ENCODE peak calls at places on chromosomes 4 and X, in five cellular contexts. W, S, Q, B and M are unnamed samples.

GRCh38 chr4:184978211-184978610 is 40.1 kb upstream of the HELT start:
- DNase-seq in B (no peak), Q (no peak), W (no peak), S (no peak), M (no peak)

GRCh38 chr4:128858875-128859696 is 49.6 kb downstream of the JADE1 start:
- DNase-seq in B (no peak), W (no peak), Q (no peak), S (no peak), M (no peak)

GRCh38 chr4:155423671-155424070 is 46.9 kb upstream of the MAP9 start:
- DNase-seq in B (no peak), Q (no peak), S (no peak), W (no peak), M (no peak)

GRCh38 chr4:156538210-156538609 is 433.4 kb downstream of the PDGFC start:
- DNase-seq in W (no peak), B (no peak), Q (no peak), S (no peak), M (no peak)

GRCh38 chrX:69060631-69061408 is 104.4 kb downstream of the PJA1 start:
- DNase-seq in B (no peak), Q (no peak), W (no peak), S (peak; percentile 21), M (no peak)

GRCh38 chrX:39011454-39012204 is 210.4 kb downstream of the MID1IP1 start:
- DNase-seq in B (no peak), S (no peak), W (no peak), Q (no peak), M (no peak)

GRCh38 chr4:8723222-8723980 is 130.8 kb downstream of the CPZ start:
- DNase-seq in W (no peak), Q (no peak), S (no peak), B (no peak), M (no peak)

GRCh38 chr4:61273237-61273636 is 73.1 kb downstream of the ADGRL3 start:
- DNase-seq in B (no peak), S (no peak), W (no peak), Q (no peak), M (no peak)

GRCh38 chr4:14566518-14566917 is 435.8 kb upstream of the CPEB2 start:
- DNase-seq in Q (no peak), S (no peak), B (no peak), W (no peak), M (no peak)
- TF ChIP-seq RAD21 in Q (peak; percentile 22), S (no peak), B (no peak), W (no peak), M (no peak)

DNA sequence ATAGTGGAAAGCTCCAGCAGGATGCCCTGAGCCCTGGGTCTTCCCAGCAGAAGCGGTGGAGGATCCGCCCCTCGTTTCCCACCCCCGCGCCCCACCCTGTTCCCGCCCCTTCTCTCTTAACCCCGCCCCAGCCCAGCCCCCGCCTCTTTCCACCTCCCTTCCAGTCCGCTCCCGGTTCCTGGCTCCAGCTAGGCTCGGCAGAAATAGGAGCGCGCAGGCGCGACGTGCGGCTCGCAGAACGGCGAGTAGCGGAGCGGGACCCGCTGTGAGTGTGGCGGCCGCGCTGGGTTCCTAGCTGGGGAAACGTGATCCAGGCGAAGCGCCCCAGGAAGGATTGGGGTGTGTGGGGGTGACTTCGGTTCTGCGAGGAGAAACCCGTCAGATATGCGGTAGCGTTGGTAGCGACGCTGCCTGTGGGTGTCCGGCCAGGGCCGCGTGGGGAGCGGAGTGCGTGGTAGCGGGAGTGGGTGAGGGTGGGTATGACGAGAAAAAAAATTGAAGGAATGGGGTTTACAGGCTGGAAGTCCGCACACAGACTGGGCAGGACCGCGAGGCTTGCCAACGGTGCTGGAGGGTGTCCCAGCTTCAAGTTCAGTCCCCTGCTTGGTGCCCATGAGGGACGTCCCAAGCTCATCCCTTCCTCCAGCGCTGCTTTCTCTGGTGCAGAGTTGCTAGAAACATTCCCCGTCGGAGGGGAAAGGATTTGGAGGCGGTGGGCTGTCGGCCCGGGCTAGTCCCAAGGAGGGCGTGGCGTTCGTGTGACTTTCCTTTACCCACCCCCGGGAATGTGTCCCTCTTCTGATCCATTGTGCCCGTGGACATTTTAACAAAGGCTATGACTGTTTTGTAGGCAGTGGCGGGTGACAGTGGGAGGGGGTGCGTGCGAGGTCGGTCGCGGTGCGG is at the start of gene PRRG1:
- DNase-seq in S (peak; percentile 67), Q (no peak), B (peak; percentile 83), W (peak; percentile 64), M (peak; percentile 41)
- TF ChIP-seq GABPA in S (no peak), Q (no peak), B (no peak), W (no peak), M (no peak)

DNA sequence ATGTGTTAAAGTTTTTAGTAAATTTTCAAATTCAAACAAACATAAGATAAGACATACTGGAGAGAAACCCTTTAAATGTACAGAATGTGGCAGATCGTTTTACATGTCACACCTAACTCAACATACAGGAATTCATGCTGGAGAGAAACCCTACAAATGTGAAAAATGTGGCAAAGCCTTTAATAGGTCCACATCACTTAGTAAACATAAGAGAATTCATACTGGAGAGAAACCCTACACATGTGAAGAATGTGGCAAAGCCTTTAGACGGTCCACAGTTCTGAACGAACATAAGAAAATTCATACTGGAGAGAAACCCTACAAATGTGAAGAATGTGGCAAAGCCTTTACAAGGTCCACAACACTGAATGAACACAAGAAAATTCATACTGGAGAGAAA is 32.8 kb downstream of the ZNF595 start:
- DNase-seq in S (no peak), W (no peak), Q (no peak), B (no peak), M (no peak)
- H3K9me3 ChIP-seq in S (peaks cover 82% of the 10 kb centered on the region), W (peaks cover 81% of the 10 kb centered on the region), Q (peaks cover 7% of the 10 kb centered on the region), B (peaks cover 26% of the 10 kb centered on the region), M (peaks cover 81% of the 10 kb centered on the region)

GRCh38 chr4:100082852-100083251 is 107.4 kb downstream of the DDIT4L start:
- DNase-seq in S (no peak), B (no peak), Q (no peak), W (no peak), M (no peak)

GRCh38 chr4:100084892-100085291 is 105.4 kb downstream of the DDIT4L start:
- DNase-seq in W (no peak), Q (no peak), B (no peak), S (no peak), M (no peak)

GRCh38 chr4:100083289-100083688 is 107.0 kb downstream of the DDIT4L start:
- DNase-seq in Q (no peak), B (no peak), W (no peak), S (no peak), M (no peak)

GRCh38 chr4:100086766-100087431 is 103.4 kb downstream of the DDIT4L start:
- DNase-seq in S (no peak), W (no peak), Q (no peak), B (no peak), M (peak; percentile 47)

GRCh38 chr4:100087743-100088142 is 102.5 kb downstream of the DDIT4L start:
- DNase-seq in W (no peak), Q (no peak), B (no peak), S (no peak), M (no peak)
- TF ChIP-seq RAD21 in W (no peak), Q (no peak), B (no peak), S (no peak), M (no peak)

DNA sequence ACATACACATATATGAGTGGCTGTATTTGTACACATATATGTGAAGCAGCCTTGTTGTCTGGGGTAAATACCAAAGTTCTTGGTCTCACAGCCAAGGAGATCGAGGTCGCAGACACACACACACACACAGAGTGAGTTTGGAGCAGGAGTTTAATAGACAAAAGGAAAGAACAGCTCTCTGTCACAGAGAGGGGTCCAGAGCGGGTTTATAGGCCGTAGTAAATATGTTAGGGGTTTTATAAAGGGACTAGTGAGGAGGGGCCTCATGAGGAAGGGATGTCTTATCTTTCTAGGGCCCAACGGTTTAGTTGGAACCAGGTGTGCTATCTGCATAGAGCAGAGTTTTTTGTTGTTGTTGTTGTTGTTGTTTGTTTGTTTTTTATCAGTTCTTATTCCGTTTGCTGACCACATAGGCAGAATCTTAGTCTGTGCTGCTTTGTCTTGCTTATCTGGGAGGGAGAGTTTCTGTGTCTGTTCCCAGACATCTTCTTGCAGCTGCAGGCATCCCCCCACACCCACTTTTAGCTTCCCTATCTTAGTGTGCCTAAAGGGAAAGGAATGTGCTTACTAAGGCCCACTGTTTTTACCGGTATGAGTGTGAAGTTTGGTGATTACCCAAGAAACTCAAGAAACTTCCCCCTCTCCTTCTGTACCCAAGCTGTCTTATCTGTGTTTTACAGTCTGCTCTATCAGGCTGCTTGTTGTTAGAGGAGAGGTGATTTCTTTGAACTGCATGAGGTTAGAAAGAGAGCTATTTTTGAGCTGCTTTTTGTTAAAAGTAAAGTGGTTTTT is 91.9 kb downstream of the TENT5D start:
- DNase-seq in W (no peak), B (peak; percentile 87), S (no peak), Q (no peak), M (no peak)
- TF ChIP-seq GABPA in W (no peak), B (no peak), S (no peak), Q (no peak), M (no peak)

GRCh38 chr4:858136-858535 is 32.2 kb upstream of the CPLX1 start:
- DNase-seq in Q (no peak), W (no peak), S (no peak), B (no peak), M (no peak)

GRCh38 chr4:857461-857860 is 31.5 kb upstream of the CPLX1 start:
- DNase-seq in S (no peak), W (no peak), Q (no peak), B (no peak), M (no peak)

GRCh38 chr4:858831-859451 is 33.0 kb upstream of the CPLX1 start:
- DNase-seq in W (peak; percentile 20), S (no peak), B (no peak), Q (no peak), M (no peak)

GRCh38 chr4:860561-860960 is 34.6 kb upstream of the CPLX1 start:
- DNase-seq in W (no peak), Q (no peak), B (no peak), S (no peak), M (no peak)

DNA sequence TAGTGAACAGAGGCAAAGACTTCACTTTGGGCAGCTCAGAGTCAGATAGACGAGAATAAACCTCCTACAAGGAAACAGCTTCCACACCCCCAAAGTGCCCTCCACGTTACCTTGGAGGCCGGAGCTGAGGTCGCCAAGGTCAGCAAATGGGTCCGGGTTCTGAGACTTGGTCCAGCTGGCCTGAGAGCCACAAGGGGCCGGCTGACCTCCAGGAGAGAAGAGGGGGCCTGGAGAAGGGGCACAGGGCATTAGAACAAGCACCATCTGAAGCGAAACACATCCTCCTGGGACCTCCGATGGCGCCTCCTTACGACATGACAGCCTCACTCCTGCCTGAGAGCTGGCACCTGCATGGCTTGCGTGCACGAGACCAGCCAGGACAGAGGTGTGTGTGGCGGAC is 33.6 kb upstream of the CPLX1 start:
- DNase-seq in Q (no peak), W (no peak), S (no peak), B (no peak), M (no peak)
- H3K9me3 ChIP-seq in Q (peaks cover 15% of the 10 kb centered on the region), W (no peaks in the 10 kb centered on the region), S (no peaks in the 10 kb centered on the region), B (no peaks in the 10 kb centered on the region), M (no peaks in the 10 kb centered on the region)

DNA sequence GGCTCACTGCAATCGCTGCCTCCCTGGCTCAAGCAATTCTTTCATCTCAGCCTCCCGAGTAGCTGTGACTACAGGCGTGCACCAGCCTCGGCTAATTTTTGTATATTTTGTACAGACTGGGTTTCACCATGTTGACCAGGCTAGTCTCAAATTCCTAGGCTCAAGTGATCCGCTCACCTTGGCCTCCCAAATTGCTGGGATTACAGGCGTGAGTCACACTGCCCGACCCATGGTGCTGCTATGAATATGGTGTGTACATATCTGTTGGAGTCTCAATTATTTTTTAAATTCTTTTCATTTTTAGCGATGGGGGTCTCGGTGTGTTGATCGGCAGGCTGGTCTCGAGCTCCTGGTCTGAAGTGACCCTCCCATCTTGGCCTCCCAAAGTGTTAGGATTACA is 78.0 kb upstream of the PRKX start:
- DNase-seq in S (no peak), B (no peak), W (no peak), Q (no peak), M (no peak)
- TF ChIP-seq RAD21 in S (no peak), B (no peak), W (no peak), Q (no peak), M (no peak)